ENCODE peak calls at places on chromosomes 4 and X, in ten cellular contexts. One of them, this sample, is unnamed.

GRCh38 chr4:77618383-77619241 is 13.0 kb downstream of the CXCL13 start:
- DNase-seq in M059J: peak
- DNase-seq in Kasumi-1: peak
- DNase-seq in RWPE1: peak
- DNase-seq in H54: peak
- DNase-seq in NCI-H1417: peak
- DNase-seq in ACHN: peak
- DNase-seq in progenitor cell of endocrine pancreas: peak
- DNase-seq in posterior cingulate gyrus: peak
- DNase-seq in DMS153: peak
- DNase-seq in this sample: peak

GRCh38 chr4:8770518-8771257 is 101.0 kb downstream of the HMX1 start:
- DNase-seq in Kasumi-1: no peak
- DNase-seq in NCI-H1417: no peak
- DNase-seq in M059J: no peak
- DNase-seq in progenitor cell of endocrine pancreas: no peak
- DNase-seq in ACHN: no peak
- DNase-seq in posterior cingulate gyrus: no peak
- DNase-seq in H54: no peak
- DNase-seq in DMS153: no peak
- DNase-seq in RWPE1: no peak
- DNase-seq in this sample: no peak

GRCh38 chr4:14184265-14184664 is 556.7 kb upstream of the BOD1L1 start:
- DNase-seq in M059J: no peak
- DNase-seq in RWPE1: no peak
- DNase-seq in NCI-H1417: no peak
- DNase-seq in ACHN: no peak
- DNase-seq in Kasumi-1: peak
- DNase-seq in DMS153: no peak
- DNase-seq in posterior cingulate gyrus: no peak
- DNase-seq in progenitor cell of endocrine pancreas: no peak
- DNase-seq in H54: no peak
- DNase-seq in this sample: no peak

GRCh38 chrX:95076449-95076848 is 1402.4 kb downstream of the FAM133A start:
- DNase-seq in RWPE1: no peak
- DNase-seq in Kasumi-1: no peak
- DNase-seq in H54: no peak
- DNase-seq in DMS153: peak
- DNase-seq in progenitor cell of endocrine pancreas: no peak
- DNase-seq in M059J: peak
- DNase-seq in NCI-H1417: peak
- DNase-seq in posterior cingulate gyrus: no peak
- DNase-seq in ACHN: peak
- DNase-seq in this sample: no peak

GRCh38 chr4:111788046-111788642 is 357.1 kb upstream of the FAM241A start:
- DNase-seq in progenitor cell of endocrine pancreas: no peak
- DNase-seq in Kasumi-1: no peak
- DNase-seq in RWPE1: no peak
- DNase-seq in H54: no peak
- DNase-seq in M059J: no peak
- DNase-seq in NCI-H1417: peak
- DNase-seq in posterior cingulate gyrus: no peak
- DNase-seq in ACHN: no peak
- DNase-seq in DMS153: no peak
- DNase-seq in this sample: no peak

GRCh38 chrX:48761674-48762471 is at the start of gene GLOD5:
- DNase-seq in ACHN: peak
- DNase-seq in Kasumi-1: no peak
- DNase-seq in H54: no peak
- DNase-seq in RWPE1: peak
- DNase-seq in DMS153: peak
- DNase-seq in progenitor cell of endocrine pancreas: peak
- DNase-seq in posterior cingulate gyrus: no peak
- DNase-seq in NCI-H1417: peak
- DNase-seq in M059J: peak
- DNase-seq in this sample: no peak

GRCh38 chr4:169900241-169900845 is 125.9 kb downstream of the MFAP3L start:
- DNase-seq in H54: no peak
- DNase-seq in M059J: peak
- DNase-seq in ACHN: no peak
- DNase-seq in NCI-H1417: no peak
- DNase-seq in Kasumi-1: no peak
- DNase-seq in DMS153: no peak
- DNase-seq in progenitor cell of endocrine pancreas: no peak
- DNase-seq in RWPE1: no peak
- DNase-seq in posterior cingulate gyrus: no peak
- DNase-seq in this sample: no peak

GRCh38 chr4:144646523-144647094 is 653 bp downstream of the HHIP start:
- DNase-seq in Kasumi-1: peak
- DNase-seq in ACHN: no peak
- DNase-seq in progenitor cell of endocrine pancreas: no peak
- DNase-seq in M059J: peak
- DNase-seq in H54: no peak
- DNase-seq in NCI-H1417: peak
- DNase-seq in DMS153: no peak
- DNase-seq in RWPE1: peak
- DNase-seq in posterior cingulate gyrus: peak
- DNase-seq in this sample: no peak

GRCh38 chrX:54193085-54193484 is 10.0 kb upstream of the FAM120C start:
- DNase-seq in Kasumi-1: no peak
- DNase-seq in DMS153: no peak
- DNase-seq in RWPE1: no peak
- DNase-seq in NCI-H1417: peak
- DNase-seq in posterior cingulate gyrus: no peak
- DNase-seq in H54: no peak
- DNase-seq in ACHN: no peak
- DNase-seq in progenitor cell of endocrine pancreas: no peak
- DNase-seq in M059J: no peak
- DNase-seq in this sample: no peak

GRCh38 chr4:24405926-24406325 is 178.4 kb downstream of the DHX15 start:
- DNase-seq in DMS153: no peak
- DNase-seq in RWPE1: no peak
- DNase-seq in ACHN: no peak
- DNase-seq in progenitor cell of endocrine pancreas: no peak
- DNase-seq in NCI-H1417: no peak
- DNase-seq in M059J: no peak
- DNase-seq in H54: no peak
- DNase-seq in Kasumi-1: no peak
- DNase-seq in posterior cingulate gyrus: no peak
- DNase-seq in this sample: no peak

GRCh38 chrX:130145123-130145522 is 20.5 kb downstream of the AIFM1 start:
- DNase-seq in posterior cingulate gyrus: no peak
- DNase-seq in ACHN: no peak
- DNase-seq in DMS153: no peak
- DNase-seq in RWPE1: no peak
- DNase-seq in H54: no peak
- DNase-seq in M059J: no peak
- DNase-seq in progenitor cell of endocrine pancreas: no peak
- DNase-seq in NCI-H1417: no peak
- DNase-seq in Kasumi-1: no peak
- DNase-seq in this sample: no peak

GRCh38 chrX:3713225-3713936 is at the start of gene PRKX:
- DNase-seq in progenitor cell of endocrine pancreas: peak
- DNase-seq in posterior cingulate gyrus: no peak
- DNase-seq in RWPE1: peak
- DNase-seq in M059J: no peak
- DNase-seq in Kasumi-1: peak
- DNase-seq in DMS153: no peak
- DNase-seq in ACHN: peak
- DNase-seq in NCI-H1417: peak
- DNase-seq in H54: peak
- DNase-seq in this sample: peak

GRCh38 chrX:38220024-38220935 is at the start of gene SRPX:
- DNase-seq in NCI-H1417: peak
- DNase-seq in ACHN: peak
- DNase-seq in DMS153: no peak
- DNase-seq in posterior cingulate gyrus: no peak
- DNase-seq in Kasumi-1: peak
- DNase-seq in H54: no peak
- DNase-seq in progenitor cell of endocrine pancreas: peak
- DNase-seq in RWPE1: peak
- DNase-seq in M059J: peak
- DNase-seq in this sample: peak

GRCh38 chr4:41640905-41641304 is 102.9 kb downstream of the LIMCH1 start:
- DNase-seq in Kasumi-1: no peak
- DNase-seq in H54: no peak
- DNase-seq in posterior cingulate gyrus: no peak
- DNase-seq in NCI-H1417: no peak
- DNase-seq in RWPE1: no peak
- DNase-seq in DMS153: no peak
- DNase-seq in M059J: peak
- DNase-seq in ACHN: no peak
- DNase-seq in progenitor cell of endocrine pancreas: no peak
- DNase-seq in this sample: no peak

GRCh38 chr4:40564815-40565505 is 64.7 kb downstream of the RBM47 start:
- DNase-seq in Kasumi-1: no peak
- DNase-seq in M059J: peak
- DNase-seq in NCI-H1417: peak
- DNase-seq in posterior cingulate gyrus: no peak
- DNase-seq in RWPE1: no peak
- DNase-seq in progenitor cell of endocrine pancreas: no peak
- DNase-seq in H54: no peak
- DNase-seq in ACHN: no peak
- DNase-seq in DMS153: no peak
- DNase-seq in this sample: no peak

GRCh38 chr4:16573744-16574143 is 324.7 kb downstream of the LDB2 start:
- DNase-seq in M059J: peak
- DNase-seq in ACHN: no peak
- DNase-seq in DMS153: no peak
- DNase-seq in RWPE1: no peak
- DNase-seq in posterior cingulate gyrus: no peak
- DNase-seq in Kasumi-1: no peak
- DNase-seq in H54: no peak
- DNase-seq in NCI-H1417: no peak
- DNase-seq in progenitor cell of endocrine pancreas: no peak
- DNase-seq in this sample: no peak

GRCh38 chr4:110073045-110073845 is 125.2 kb downstream of the ELOVL6 start:
- DNase-seq in DMS153: no peak
- DNase-seq in posterior cingulate gyrus: no peak
- DNase-seq in M059J: no peak
- DNase-seq in ACHN: no peak
- DNase-seq in Kasumi-1: no peak
- DNase-seq in progenitor cell of endocrine pancreas: no peak
- DNase-seq in NCI-H1417: no peak
- DNase-seq in H54: no peak
- DNase-seq in RWPE1: no peak
- DNase-seq in this sample: no peak

GRCh38 chrX:12223650-12224049 is 85.4 kb downstream of the FRMPD4 start:
- DNase-seq in Kasumi-1: no peak
- DNase-seq in posterior cingulate gyrus: no peak
- DNase-seq in NCI-H1417: no peak
- DNase-seq in progenitor cell of endocrine pancreas: no peak
- DNase-seq in H54: no peak
- DNase-seq in ACHN: no peak
- DNase-seq in DMS153: no peak
- DNase-seq in RWPE1: peak
- DNase-seq in M059J: peak
- DNase-seq in this sample: no peak

GRCh38 chrX:40663880-40664630 is 16.7 kb upstream of the CXorf38 start:
- DNase-seq in progenitor cell of endocrine pancreas: no peak
- DNase-seq in M059J: no peak
- DNase-seq in ACHN: no peak
- DNase-seq in DMS153: no peak
- DNase-seq in RWPE1: no peak
- DNase-seq in H54: no peak
- DNase-seq in Kasumi-1: no peak
- DNase-seq in NCI-H1417: no peak
- DNase-seq in posterior cingulate gyrus: no peak
- DNase-seq in this sample: no peak

This sample was measured in stimulated activated naive B cell treated with anti-CD40 and anti-IgM and Interleukin-4, amounts not matched to agents 10 μg/mL and 1 μg/mL and 100 μg/mL, for 72 hours.